ENCODE peak calls at places on chromosomes 1 and 21, in six cellular contexts. M, E, O, X, Y and F are unnamed samples. For H3K36me3, the result is how much of the 10 kb centered on the place peaks cover.

GRCh38 chr21:33198346-33199135 is 31.2 kb upstream of the IFNAR2 start:
- DNase-seq in M (peak), O (no peak), X (no peak), E (no peak), Y (peak), F (no peak)

GRCh38 chr1:54835131-54835898 is 34.2 kb upstream of the TTC22 start:
- DNase-seq in X (peak), M (no peak), Y (no peak), O (no peak), E (no peak), F (no peak)

GRCh38 chr1:33119050-33119449 is 38.1 kb downstream of the AZIN2 start:
- DNase-seq in Y (no peak), O (no peak), M (no peak), X (peak), E (no peak), F (no peak)

GRCh38 chr21:44704636-44705001 is 6.8 kb downstream of the TSPEAR start:
- DNase-seq in O (peak), E (no peak), Y (no peak), X (peak), M (peak), F (no peak)

GRCh38 chr1:94422115-94422820 is 4.1 kb downstream of the ABCD3 start:
- DNase-seq in O (no peak), X (no peak), E (no peak), M (no peak), Y (peak), F (no peak)

GRCh38 chr1:153573351-153573750 is 7.7 kb upstream of the S100A2 start:
- DNase-seq in X (no peak), O (no peak), E (no peak), M (no peak), Y (peak), F (peak)

GRCh38 chr21:26835714-26836265 is 9.4 kb downstream of the ADAMTS1 start:
- DNase-seq in X (no peak), Y (no peak), E (no peak), M (no peak), O (no peak), F (no peak)

GRCh38 chr1:50531601-50532000 is 108.4 kb upstream of the DMRTA2 start:
- DNase-seq in M (no peak), O (no peak), X (no peak), E (no peak), Y (peak), F (no peak)

GRCh38 chr1:167602840-167603239 is 27.2 kb upstream of the RCSD1 start:
- DNase-seq in Y (no peak), X (no peak), M (no peak), E (no peak), O (no peak), F (no peak)

GRCh38 chr1:197902454-197903195 is at the start of gene C1orf53:
- DNase-seq in Y (peak), M (peak), O (peak), E (peak), X (peak), F (peak)

GRCh38 chr1:209641216-209642181 is 10.7 kb downstream of the LAMB3 start:
- DNase-seq in M (peak), X (no peak), E (no peak), O (no peak), Y (no peak), F (no peak)

GRCh38 chr1:79224537-79224936 is 218.0 kb upstream of the ADGRL4 start:
- DNase-seq in M (no peak), E (no peak), Y (no peak), O (no peak), X (no peak), F (no peak)

GRCh38 chr1:12177999-12178441 is 11.2 kb downstream of the TNFRSF1B start:
- DNase-seq in O (peak), E (peak), Y (peak), X (no peak), M (peak), F (peak)

GRCh38 chr1:234611799-234612351 is 1.9 kb upstream of the IRF2BP2 start:
- DNase-seq in M (peak), O (no peak), X (peak), Y (no peak), E (peak), F (peak)

GRCh38 chr1:232622378-232622777 is 7.6 kb downstream of the SIPA1L2 start:
- DNase-seq in X (no peak), O (no peak), E (no peak), M (no peak), Y (no peak), F (no peak)

GRCh38 chr21:45542242-45542666 is at the start of gene SLC19A1:
- DNase-seq in M (peak), E (peak), Y (peak), X (peak), O (peak), F (no peak)

GRCh38 chr1:201559679-201560162 is 20.8 kb downstream of the NAV1 start:
- DNase-seq in O (peak), E (peak), Y (peak), X (peak), M (peak), F (peak)

GRCh38 chr1:74522143-74522542 is 9.7 kb upstream of the LRRC53 start:
- DNase-seq in E (no peak), X (peak), M (no peak), O (no peak), Y (no peak), F (no peak)

GRCh38 chr1:202278751-202279150 is 63.0 kb downstream of the UBE2T start:
- DNase-seq in X (no peak), Y (no peak), E (no peak), O (no peak), M (no peak), F (no peak)

GRCh38 chr1:54922921-54923421 is 36.0 kb upstream of the DHCR24 start:
- DNase-seq in E (no peak), X (no peak), O (no peak), M (no peak), Y (no peak), F (no peak)

GRCh38 chr21:24938592-24938991 is 668.7 kb downstream of the MRPL39 start:
- DNase-seq in M (no peak), O (no peak), Y (no peak), X (no peak), E (no peak), F (no peak)

GRCh38 chr1:226575436-226576390 is 27.1 kb downstream of the STUM start:
- DNase-seq in E (no peak), X (no peak), M (peak), Y (no peak), O (peak), F (no peak)

GRCh38 chr21:45465611-45466329 is 60.8 kb downstream of the COL18A1 start:
- DNase-seq in X (no peak), M (peak), E (no peak), Y (no peak), O (peak), F (no peak)

GRCh38 chr1:48878191-48878940 is 101.7 kb upstream of the BEND5 start:
- DNase-seq in M (no peak), O (no peak), Y (peak), E (no peak), X (no peak), F (peak)

GRCh38 chr21:42219606-42220137 is 732 bp downstream of the ABCG1 start:
- DNase-seq in O (peak), M (peak), Y (peak), X (peak), E (peak), F (no peak)

GRCh38 chr1:116880952-116881351 is 28.8 kb upstream of the PTGFRN start:
- DNase-seq in X (no peak), M (peak), Y (no peak), O (no peak), E (no peak), F (no peak)

GRCh38 chr1:112265946-112266345 is 130.1 kb upstream of the CTTNBP2NL start:
- DNase-seq in O (no peak), Y (no peak), X (no peak), E (no peak), M (no peak), F (no peak)

GRCh38 chr1:240320645-240321044 is 229.0 kb downstream of the FMN2 start:
- DNase-seq in O (no peak), Y (peak), E (no peak), M (no peak), X (no peak), F (no peak)

GRCh38 chr1:94820918-94821317 is 761 bp downstream of the SLC44A3 start:
- DNase-seq in O (no peak), Y (no peak), E (no peak), X (no peak), M (no peak), F (no peak)

GRCh38 chr1:152141971-152142584 is 16.9 kb downstream of the RPTN start:
- DNase-seq in E (peak), M (no peak), O (no peak), X (peak), Y (peak), F (peak)

GRCh38 chr1:210437781-210438180 is 109.1 kb downstream of the HHAT start:
- DNase-seq in X (no peak), Y (peak), E (no peak), O (no peak), M (no peak), F (no peak)

GRCh38 chr1:108044318-108044717 is 79.3 kb upstream of the VAV3 start:
- DNase-seq in M (no peak), E (no peak), Y (no peak), O (no peak), X (no peak), F (no peak)

GRCh38 chr1:201597551-201598230 is 58.8 kb downstream of the NAV1 start:
- DNase-seq in Y (no peak), O (peak), X (no peak), M (peak), E (no peak), F (no peak)

GRCh38 chr1:231139659-231140650 is 21.9 kb upstream of the TRIM67 start:
- DNase-seq in Y (peak), X (no peak), O (no peak), E (no peak), M (no peak), F (peak)

GRCh38 chr1:22341791-22342605 is 109.7 kb upstream of the ZBTB40 start:
- DNase-seq in O (peak), E (no peak), M (no peak), X (peak), Y (peak), F (no peak)

GRCh38 chr1:234375672-234376071 is 2.4 kb downstream of the COA6 start:
- DNase-seq in M (no peak), O (no peak), Y (no peak), X (no peak), E (no peak), F (no peak)

GRCh38 chr21:18060402-18060801 is 184.2 kb upstream of the CHODL start:
- DNase-seq in M (no peak), Y (no peak), X (no peak), E (no peak), O (no peak), F (no peak)
- TF ChIP-seq CTCF in M (no peak), Y (no peak), X (no peak), E (no peak), O (no peak), F (no peak)

GRCh38 chr21:36245115-36245514 is 74.9 kb upstream of the MORC3 start:
- DNase-seq in M (no peak), E (no peak), Y (no peak), X (no peak), O (peak), F (no peak)
- H3K36me3 ChIP-seq in M (under half), E (under half), Y (under half), X (under half), O (half or more), F (under half)

GRCh38 chr21:38982096-38982495 is 176.4 kb downstream of the ETS2 start:
- DNase-seq in X (peak), M (no peak), O (no peak), E (no peak), Y (no peak), F (no peak)
- H3K27ac ChIP-seq in X (no peak), M (no peak), O (no peak), E (no peak), Y (no peak), F (no peak)

DNA sequence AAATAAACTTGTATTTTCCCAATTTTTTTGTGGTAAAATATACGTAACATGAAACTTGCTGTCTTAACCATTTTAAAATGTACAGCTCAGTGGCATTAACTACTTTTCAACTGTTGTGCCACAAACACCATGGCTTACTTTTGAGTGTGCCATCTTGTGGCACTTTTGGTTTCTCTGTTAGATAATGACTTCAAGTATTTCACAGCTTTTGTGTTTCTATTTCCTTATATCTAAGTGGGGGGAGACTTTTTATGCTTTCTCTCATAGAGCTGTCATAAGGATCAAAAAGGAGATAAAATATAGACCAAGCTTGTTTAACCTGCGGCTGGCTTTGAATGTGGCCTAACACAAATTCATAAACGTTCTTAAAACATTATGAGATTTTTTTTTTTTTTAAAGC is 44.3 kb downstream of the CDC14A start:
- DNase-seq in X (no peak), Y (no peak), M (no peak), E (no peak), O (no peak), F (no peak)
- TF ChIP-seq CTCF in X (peak), Y (no peak), M (no peak), E (peak), O (no peak), F (no peak)

DNA sequence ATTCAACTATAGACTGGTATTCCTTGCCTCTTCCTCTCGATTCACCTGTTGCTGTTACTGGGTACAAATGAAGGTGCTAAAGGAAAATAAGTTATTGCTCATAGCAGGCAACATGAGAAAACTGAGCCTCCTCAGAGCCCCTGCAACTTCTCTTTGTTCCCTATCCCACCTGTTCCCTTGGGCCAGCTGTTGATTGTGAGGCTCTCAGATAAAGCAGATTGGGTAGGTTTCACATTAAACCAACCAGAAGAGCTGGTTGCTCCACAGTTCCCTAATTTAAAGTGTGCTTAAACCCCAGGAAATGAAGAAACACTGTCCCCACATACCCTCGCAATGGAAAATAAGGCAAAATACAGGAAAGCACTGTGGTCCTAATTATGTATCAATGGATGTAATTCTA is 4.8 kb downstream of the DEDD start:
- DNase-seq in Y (no peak), M (no peak), X (no peak), E (no peak), O (no peak), F (no peak)
- H3K36me3 ChIP-seq in Y (under half), M (under half), X (half or more), E (under half), O (half or more), F (under half)

DNA sequence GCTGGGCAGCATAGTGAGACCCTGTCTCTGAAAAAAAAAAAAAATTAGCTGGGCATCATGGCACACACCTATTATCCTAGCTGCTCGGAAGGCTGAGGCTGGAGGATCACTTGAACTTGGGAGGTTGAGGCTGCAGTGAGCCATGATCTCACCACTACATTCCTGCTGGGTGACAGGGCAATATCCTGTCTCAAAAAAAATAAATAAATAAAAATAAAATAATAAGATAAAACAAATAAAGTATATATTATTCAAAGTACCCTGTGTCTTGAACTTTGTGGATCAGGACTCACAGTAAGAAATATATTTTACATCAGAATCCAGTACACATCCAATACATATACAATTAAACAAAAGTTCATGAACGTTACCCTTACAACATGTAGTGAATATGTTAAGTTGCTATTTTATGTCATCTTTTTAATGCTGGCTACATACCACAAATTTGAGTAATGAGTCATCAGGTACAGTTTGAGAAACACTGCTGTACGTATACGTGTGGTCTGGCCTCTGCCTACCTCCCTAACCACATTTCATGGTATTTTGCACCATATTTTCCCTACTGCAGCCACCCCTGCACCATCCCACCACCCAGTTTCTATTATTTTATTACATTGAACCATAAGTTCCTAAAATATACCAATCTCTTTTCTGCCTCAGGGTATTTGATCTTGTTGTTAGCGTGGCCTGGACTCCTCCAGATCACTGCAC is 4.4 kb downstream of the NME7 start:
- DNase-seq in Y (peak), M (no peak), X (no peak), E (no peak), O (no peak), F (peak)
- H3K27ac ChIP-seq in Y (peak), M (no peak), X (no peak), E (no peak), O (no peak), F (peak)

GRCh38 chr1:110538082-110538481 is 19.1 kb upstream of the KCNA10 start:
- DNase-seq in M (no peak), X (no peak), Y (no peak), E (no peak), O (peak), F (no peak)
- TF ChIP-seq CTCF in M (no peak), X (no peak), Y (no peak), E (no peak), O (no peak), F (no peak)

DNA sequence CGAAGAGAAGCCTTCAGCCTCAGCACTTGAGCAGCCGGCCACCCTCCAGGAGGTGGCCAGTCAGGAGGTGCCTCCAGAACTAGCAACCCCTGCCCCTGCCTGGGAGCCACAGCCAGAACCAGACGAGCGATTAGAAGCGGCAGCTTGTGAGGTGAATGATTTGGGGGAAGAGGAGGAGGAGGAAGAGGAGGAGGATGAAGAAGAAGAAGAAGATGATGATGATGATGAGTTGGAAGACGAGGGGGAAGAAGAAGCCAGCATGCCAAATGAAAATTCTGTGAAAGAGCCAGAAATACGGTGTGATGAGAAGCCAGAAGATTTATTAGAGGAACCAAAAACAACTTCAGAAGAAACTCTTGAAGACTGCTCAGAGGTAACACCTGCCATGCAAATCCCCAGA is 78.4 kb downstream of the PRDM2 start:
- DNase-seq in Y (no peak), O (no peak), X (no peak), M (no peak), E (no peak), F (no peak)
- H3K36me3 ChIP-seq in Y (under half), O (half or more), X (half or more), M (under half), E (half or more), F (under half)

GRCh38 chr21:28794341-28794970 is 198.2 kb downstream of the LTN1 start:
- DNase-seq in M (no peak), X (no peak), O (no peak), E (no peak), Y (no peak), F (no peak)

GRCh38 chr21:28791595-28792282 is 200.9 kb downstream of the LTN1 start:
- DNase-seq in X (no peak), O (no peak), Y (no peak), M (no peak), E (no peak), F (no peak)

GRCh38 chr21:28798798-28799197 is 193.9 kb downstream of the LTN1 start:
- DNase-seq in Y (peak), E (no peak), X (no peak), M (no peak), O (no peak), F (no peak)

GRCh38 chr21:28793043-28793442 is 199.6 kb downstream of the LTN1 start:
- DNase-seq in X (no peak), Y (peak), M (no peak), E (no peak), O (no peak), F (peak)

GRCh38 chr21:28795251-28795650 is 197.4 kb downstream of the LTN1 start:
- DNase-seq in E (no peak), O (no peak), Y (no peak), X (no peak), M (no peak), F (no peak)
- H3K27ac ChIP-seq in E (no peak), O (no peak), Y (no peak), X (no peak), M (no peak), F (no peak)